ENCODE peak calls at places on chromosome 3, in eight cellular contexts. One of them, this sample, is unnamed.

GRCh38 chr3:45980819-45981218 is 14.8 kb downstream of the FYCO1 start:
- DNase-seq in A549: no peak
- DNase-seq in IMR-90: peak
- DNase-seq in HCT116: no peak
- DNase-seq in SK-N-SH: no peak
- DNase-seq in GM12878: no peak
- DNase-seq in K562: no peak
- DNase-seq in HepG2: no peak
- DNase-seq in this sample: no peak

GRCh38 chr3:80233576-80233975 is 465.8 kb upstream of the ROBO1 start:
- DNase-seq in A549: no peak
- DNase-seq in IMR-90: peak
- DNase-seq in HCT116: no peak
- DNase-seq in SK-N-SH: no peak
- DNase-seq in GM12878: no peak
- DNase-seq in K562: no peak
- DNase-seq in HepG2: no peak
- DNase-seq in this sample: no peak

GRCh38 chr3:126149256-126149902 is 31.0 kb downstream of the ALDH1L1 start:
- DNase-seq in A549: no peak
- DNase-seq in IMR-90: no peak
- DNase-seq in HCT116: no peak
- DNase-seq in SK-N-SH: no peak
- DNase-seq in GM12878: no peak
- DNase-seq in K562: no peak
- DNase-seq in HepG2: no peak
- DNase-seq in this sample: peak

GRCh38 chr3:69948246-69948862 is 51.2 kb upstream of the SAMMSON start:
- DNase-seq in A549: peak
- DNase-seq in IMR-90: peak
- DNase-seq in HCT116: peak
- DNase-seq in SK-N-SH: peak
- DNase-seq in GM12878: no peak
- DNase-seq in K562: peak
- DNase-seq in HepG2: peak
- DNase-seq in this sample: no peak

GRCh38 chr3:68972358-68972979 is 40.1 kb upstream of the TAFA4 start:
- DNase-seq in A549: peak
- DNase-seq in IMR-90: peak
- DNase-seq in HCT116: peak
- DNase-seq in SK-N-SH: peak
- DNase-seq in GM12878: no peak
- DNase-seq in K562: peak
- DNase-seq in HepG2: peak
- DNase-seq in this sample: peak

GRCh38 chr3:6444888-6445658 is 415.8 kb upstream of the GRM7 start:
- DNase-seq in A549: no peak
- DNase-seq in IMR-90: no peak
- DNase-seq in HCT116: no peak
- DNase-seq in SK-N-SH: no peak
- DNase-seq in GM12878: no peak
- DNase-seq in K562: peak
- DNase-seq in HepG2: no peak
- DNase-seq in this sample: no peak

GRCh38 chr3:117622130-117622841 is 912.7 kb downstream of the TUSC7 start:
- DNase-seq in A549: peak
- DNase-seq in IMR-90: peak
- DNase-seq in HCT116: no peak
- DNase-seq in SK-N-SH: no peak
- DNase-seq in GM12878: no peak
- DNase-seq in K562: no peak
- DNase-seq in HepG2: no peak
- DNase-seq in this sample: no peak

GRCh38 chr3:134211797-134212196 is 38.9 kb downstream of the RYK start:
- DNase-seq in A549: peak
- DNase-seq in IMR-90: peak
- DNase-seq in HCT116: peak
- DNase-seq in SK-N-SH: peak
- DNase-seq in GM12878: no peak
- DNase-seq in K562: peak
- DNase-seq in HepG2: peak
- DNase-seq in this sample: no peak

GRCh38 chr3:127426444-127427168 is 138.8 kb upstream of the PRR20G start:
- DNase-seq in A549: no peak
- DNase-seq in IMR-90: no peak
- DNase-seq in HCT116: no peak
- DNase-seq in SK-N-SH: no peak
- DNase-seq in GM12878: no peak
- DNase-seq in K562: no peak
- DNase-seq in HepG2: no peak
- DNase-seq in this sample: peak

DNA sequence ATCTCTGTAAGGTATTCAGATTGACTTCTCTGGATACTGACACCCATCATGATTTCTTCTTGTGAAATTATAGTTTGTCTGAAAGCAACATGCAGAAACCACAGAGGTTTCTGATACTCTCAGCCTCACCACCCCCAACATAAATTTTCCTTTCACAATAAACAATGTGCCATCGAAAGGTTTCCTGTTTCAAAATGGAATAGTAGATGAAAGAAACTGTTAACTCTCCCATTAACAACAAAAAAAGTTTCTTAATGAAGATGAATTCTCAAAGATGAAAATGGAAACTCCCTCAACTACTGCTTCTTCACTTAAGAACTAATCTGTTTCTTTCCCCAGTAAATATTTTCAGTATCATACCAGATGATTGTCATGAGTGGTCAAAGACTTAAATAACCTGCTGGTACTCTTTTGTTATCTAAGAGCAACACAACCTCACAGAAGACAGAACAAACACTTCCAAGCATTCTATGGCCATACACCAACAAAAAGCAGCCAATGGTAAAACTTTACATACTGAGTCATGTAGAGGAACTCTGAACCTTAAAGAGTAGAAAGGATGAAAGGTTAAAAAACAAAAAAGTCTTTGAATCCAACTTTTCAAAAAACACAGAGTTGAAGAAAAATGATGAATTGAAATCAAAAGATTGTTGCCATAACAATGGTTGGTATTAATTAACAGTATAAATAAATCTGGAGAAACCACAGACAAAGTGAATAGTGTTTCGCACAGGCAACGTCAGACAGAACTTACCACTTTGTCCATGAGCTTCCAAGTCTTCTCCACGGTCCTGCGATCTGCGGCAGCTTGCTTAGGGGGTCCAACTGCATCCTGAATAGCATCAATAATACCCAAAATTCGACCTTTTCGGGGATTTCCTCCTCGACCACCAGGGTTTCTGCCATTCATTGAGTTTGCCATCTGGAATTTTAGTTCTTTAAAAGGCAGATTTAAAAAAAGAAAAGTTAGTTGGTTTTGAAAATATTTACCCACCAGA is 1.9 kb downstream of the CBLB start:
- DNase-seq in A549: no peak
- DNase-seq in IMR-90: peak
- DNase-seq in HCT116: no peak
- DNase-seq in SK-N-SH: no peak
- DNase-seq in GM12878: peak
- DNase-seq in K562: peak
- DNase-seq in HepG2: peak
- DNase-seq in this sample: no peak
- TF ChIP-seq RAD21 in A549: no peak
- TF ChIP-seq RAD21 in IMR-90: no peak
- TF ChIP-seq RAD21 in HCT116: no peak
- TF ChIP-seq RAD21 in SK-N-SH: no peak
- TF ChIP-seq RAD21 in GM12878: peak
- TF ChIP-seq RAD21 in K562: no peak
- TF ChIP-seq RAD21 in HepG2: no peak
- TF ChIP-seq RAD21 in this sample: no peak

GRCh38 chr3:181534881-181535280 is 176.8 kb upstream of the SOX2 start:
- DNase-seq in A549: no peak
- DNase-seq in IMR-90: no peak
- DNase-seq in HCT116: no peak
- DNase-seq in SK-N-SH: peak
- DNase-seq in GM12878: no peak
- DNase-seq in K562: no peak
- DNase-seq in HepG2: no peak
- DNase-seq in this sample: no peak

GRCh38 chr3:181533811-181534210 is 177.9 kb upstream of the SOX2 start:
- DNase-seq in A549: no peak
- DNase-seq in IMR-90: no peak
- DNase-seq in HCT116: no peak
- DNase-seq in SK-N-SH: no peak
- DNase-seq in GM12878: no peak
- DNase-seq in K562: no peak
- DNase-seq in HepG2: no peak
- DNase-seq in this sample: no peak

GRCh38 chr3:181530584-181530983 is 181.1 kb upstream of the SOX2 start:
- DNase-seq in A549: no peak
- DNase-seq in IMR-90: no peak
- DNase-seq in HCT116: no peak
- DNase-seq in SK-N-SH: no peak
- DNase-seq in GM12878: no peak
- DNase-seq in K562: no peak
- DNase-seq in HepG2: no peak
- DNase-seq in this sample: no peak
- TF ChIP-seq RAD21 in A549: no peak
- TF ChIP-seq RAD21 in IMR-90: no peak
- TF ChIP-seq RAD21 in HCT116: no peak
- TF ChIP-seq RAD21 in SK-N-SH: no peak
- TF ChIP-seq RAD21 in GM12878: no peak
- TF ChIP-seq RAD21 in K562: no peak
- TF ChIP-seq RAD21 in HepG2: no peak
- TF ChIP-seq RAD21 in this sample: no peak

DNA sequence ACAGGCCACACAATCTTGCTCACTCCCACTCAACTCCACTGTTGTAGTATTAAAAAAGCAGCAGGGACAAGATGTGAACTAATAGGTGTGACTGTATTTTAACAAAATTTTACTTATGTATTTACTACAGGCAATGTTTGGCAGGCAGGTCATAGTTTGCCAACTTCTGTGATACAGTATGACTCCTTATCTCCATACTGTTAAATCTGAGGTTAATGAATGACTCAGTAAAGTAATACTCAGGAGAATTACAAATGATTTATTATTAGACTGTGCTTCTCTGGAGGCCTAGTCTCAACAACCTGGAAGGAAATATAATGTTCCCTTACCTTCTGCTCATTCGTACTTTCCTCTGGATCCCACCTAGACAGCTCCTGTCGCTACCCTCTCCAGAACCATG is 258.6 kb upstream of the KCNMB2 start:
- DNase-seq in A549: no peak
- DNase-seq in IMR-90: no peak
- DNase-seq in HCT116: no peak
- DNase-seq in SK-N-SH: no peak
- DNase-seq in GM12878: no peak
- DNase-seq in K562: no peak
- DNase-seq in HepG2: no peak
- DNase-seq in this sample: no peak
- TF ChIP-seq RAD21 in A549: no peak
- TF ChIP-seq RAD21 in IMR-90: no peak
- TF ChIP-seq RAD21 in HCT116: no peak
- TF ChIP-seq RAD21 in SK-N-SH: no peak
- TF ChIP-seq RAD21 in GM12878: no peak
- TF ChIP-seq RAD21 in K562: no peak
- TF ChIP-seq RAD21 in HepG2: no peak
- TF ChIP-seq RAD21 in this sample: no peak

GRCh38 chr3:139577899-139578298 is 38.4 kb upstream of the RBP1 start:
- DNase-seq in A549: no peak
- DNase-seq in IMR-90: no peak
- DNase-seq in HCT116: no peak
- DNase-seq in SK-N-SH: peak
- DNase-seq in GM12878: no peak
- DNase-seq in K562: no peak
- DNase-seq in HepG2: no peak
- DNase-seq in this sample: no peak

GRCh38 chr3:139572847-139573672 is 33.5 kb upstream of the RBP1 start:
- DNase-seq in A549: no peak
- DNase-seq in IMR-90: no peak
- DNase-seq in HCT116: no peak
- DNase-seq in SK-N-SH: no peak
- DNase-seq in GM12878: no peak
- DNase-seq in K562: no peak
- DNase-seq in HepG2: no peak
- DNase-seq in this sample: no peak

GRCh38 chr3:139574026-139574947 is 34.7 kb upstream of the RBP1 start:
- DNase-seq in A549: no peak
- DNase-seq in IMR-90: no peak
- DNase-seq in HCT116: no peak
- DNase-seq in SK-N-SH: peak
- DNase-seq in GM12878: no peak
- DNase-seq in K562: no peak
- DNase-seq in HepG2: no peak
- DNase-seq in this sample: no peak

GRCh38 chr3:139578783-139579182 is 39.2 kb upstream of the RBP1 start:
- DNase-seq in A549: no peak
- DNase-seq in IMR-90: no peak
- DNase-seq in HCT116: no peak
- DNase-seq in SK-N-SH: no peak
- DNase-seq in GM12878: no peak
- DNase-seq in K562: no peak
- DNase-seq in HepG2: no peak
- DNase-seq in this sample: no peak
- TF ChIP-seq RAD21 in A549: no peak
- TF ChIP-seq RAD21 in IMR-90: no peak
- TF ChIP-seq RAD21 in HCT116: no peak
- TF ChIP-seq RAD21 in SK-N-SH: no peak
- TF ChIP-seq RAD21 in GM12878: no peak
- TF ChIP-seq RAD21 in K562: no peak
- TF ChIP-seq RAD21 in HepG2: no peak
- TF ChIP-seq RAD21 in this sample: no peak

DNA sequence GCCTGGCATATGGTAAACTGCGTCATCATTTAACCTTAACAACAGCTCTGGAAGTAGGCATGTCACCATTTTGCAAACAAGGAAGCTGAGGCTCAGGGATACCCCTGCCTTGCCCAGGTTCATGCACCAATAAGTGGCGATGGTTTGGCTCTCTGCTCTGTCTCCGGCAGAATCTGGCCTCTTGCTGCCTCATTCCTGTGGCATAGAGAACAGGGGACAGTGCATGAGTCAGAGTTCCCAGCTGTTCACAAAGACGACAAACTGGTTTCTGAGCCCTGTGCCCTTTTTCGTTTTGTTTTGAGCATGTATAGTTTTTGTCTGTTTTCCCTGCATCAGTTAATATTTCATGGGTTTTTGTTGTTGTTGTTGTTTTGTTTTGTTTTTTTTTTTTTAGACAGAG is 236.8 kb downstream of the OPA1 start:
- DNase-seq in A549: no peak
- DNase-seq in IMR-90: peak
- DNase-seq in HCT116: peak
- DNase-seq in SK-N-SH: no peak
- DNase-seq in GM12878: no peak
- DNase-seq in K562: no peak
- DNase-seq in HepG2: no peak
- DNase-seq in this sample: no peak
- TF ChIP-seq RAD21 in A549: no peak
- TF ChIP-seq RAD21 in IMR-90: no peak
- TF ChIP-seq RAD21 in HCT116: peak
- TF ChIP-seq RAD21 in SK-N-SH: no peak
- TF ChIP-seq RAD21 in GM12878: no peak
- TF ChIP-seq RAD21 in K562: no peak
- TF ChIP-seq RAD21 in HepG2: no peak
- TF ChIP-seq RAD21 in this sample: no peak

This sample was measured in H1.